ENCODE peak calls at places on chromosomes 7 and 10, in seven cellular contexts. One of them, this sample, is unnamed. For H3K4me1, the result is how much of the 10 kb centered on the place peaks cover.

GRCh38 chr10:93947055-93947454 is 46.7 kb upstream of the PLCE1 start:
- DNase-seq in stomach: no peak
- DNase-seq in suprapubic skin: no peak
- DNase-seq in H1: no peak
- DNase-seq in tibial nerve: no peak
- DNase-seq in A549: no peak
- DNase-seq in upper lobe of left lung: no peak
- DNase-seq in this sample: peak

GRCh38 chr10:123718544-123719060 is 52.4 kb downstream of the GPR26 start:
- DNase-seq in tibial nerve: no peak
- DNase-seq in upper lobe of left lung: no peak
- DNase-seq in H1: no peak
- DNase-seq in A549: no peak
- DNase-seq in stomach: no peak
- DNase-seq in suprapubic skin: no peak
- DNase-seq in this sample: no peak

GRCh38 chr10:29212597-29212996 is 76.3 kb upstream of the LYZL1 start:
- DNase-seq in H1: no peak
- DNase-seq in suprapubic skin: no peak
- DNase-seq in tibial nerve: no peak
- DNase-seq in A549: no peak
- DNase-seq in stomach: no peak
- DNase-seq in upper lobe of left lung: no peak
- DNase-seq in this sample: no peak

GRCh38 chr10:88879754-88880286 is at the start of gene STAMBPL1:
- DNase-seq in H1: no peak
- DNase-seq in suprapubic skin: peak
- DNase-seq in stomach: peak
- DNase-seq in A549: no peak
- DNase-seq in tibial nerve: peak
- DNase-seq in upper lobe of left lung: peak
- DNase-seq in this sample: peak

GRCh38 chr7:3641556-3641955 is 340.5 kb downstream of the SDK1 start:
- DNase-seq in A549: no peak
- DNase-seq in stomach: no peak
- DNase-seq in tibial nerve: no peak
- DNase-seq in upper lobe of left lung: peak
- DNase-seq in suprapubic skin: no peak
- DNase-seq in H1: no peak
- DNase-seq in this sample: no peak

GRCh38 chr7:101628522-101628921 is 574 bp downstream of the MYL10 start:
- DNase-seq in upper lobe of left lung: no peak
- DNase-seq in suprapubic skin: no peak
- DNase-seq in stomach: no peak
- DNase-seq in H1: no peak
- DNase-seq in tibial nerve: no peak
- DNase-seq in A549: no peak
- DNase-seq in this sample: no peak

GRCh38 chr10:80070068-80070467 is 8.4 kb upstream of the TMEM254 start:
- DNase-seq in suprapubic skin: no peak
- DNase-seq in upper lobe of left lung: no peak
- DNase-seq in A549: no peak
- DNase-seq in stomach: no peak
- DNase-seq in tibial nerve: no peak
- DNase-seq in H1: peak
- DNase-seq in this sample: no peak

GRCh38 chr7:48097511-48098231 is 8.6 kb downstream of the UPP1 start:
- DNase-seq in suprapubic skin: no peak
- DNase-seq in A549: no peak
- DNase-seq in stomach: no peak
- DNase-seq in upper lobe of left lung: no peak
- DNase-seq in H1: no peak
- DNase-seq in tibial nerve: no peak
- DNase-seq in this sample: no peak

GRCh38 chr10:7872041-7872442 is 53.7 kb downstream of the TAF3 start:
- DNase-seq in H1: no peak
- DNase-seq in upper lobe of left lung: no peak
- DNase-seq in stomach: no peak
- DNase-seq in tibial nerve: no peak
- DNase-seq in A549: peak
- DNase-seq in suprapubic skin: no peak
- DNase-seq in this sample: no peak

GRCh38 chr7:141511370-141512335 is 39.6 kb upstream of the AGK start:
- DNase-seq in upper lobe of left lung: peak
- DNase-seq in tibial nerve: no peak
- DNase-seq in stomach: peak
- DNase-seq in A549: no peak
- DNase-seq in H1: peak
- DNase-seq in suprapubic skin: no peak
- DNase-seq in this sample: no peak

GRCh38 chr7:141513720-141514119 is 37.5 kb upstream of the AGK start:
- DNase-seq in upper lobe of left lung: no peak
- DNase-seq in tibial nerve: no peak
- DNase-seq in suprapubic skin: no peak
- DNase-seq in H1: no peak
- DNase-seq in A549: no peak
- DNase-seq in stomach: no peak
- DNase-seq in this sample: no peak

DNA sequence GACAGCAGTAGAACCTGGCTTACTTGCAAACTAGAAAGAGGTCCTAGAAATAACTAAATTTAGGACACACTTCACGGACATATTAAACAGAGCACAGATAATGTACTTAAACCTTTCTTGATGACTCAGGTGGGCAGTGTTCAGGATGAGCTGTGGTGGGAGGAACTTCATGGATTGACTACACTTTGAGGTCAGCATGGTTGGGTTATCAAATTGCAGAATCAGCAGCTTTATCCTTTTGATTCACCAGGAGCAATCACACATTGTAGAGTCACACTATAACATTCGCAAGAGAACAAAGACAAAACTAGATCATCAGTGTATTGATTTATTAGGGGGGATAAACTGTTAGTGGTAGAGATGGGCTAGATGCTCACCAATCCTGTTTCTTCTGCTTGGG is 38.6 kb upstream of the AGK start:
- DNase-seq in stomach: no peak
- DNase-seq in suprapubic skin: no peak
- DNase-seq in H1: no peak
- DNase-seq in upper lobe of left lung: no peak
- DNase-seq in A549: no peak
- DNase-seq in tibial nerve: no peak
- DNase-seq in this sample: no peak
- H3K4me1 ChIP-seq in stomach: under half
- H3K4me1 ChIP-seq in suprapubic skin: under half
- H3K4me1 ChIP-seq in H1: under half
- H3K4me1 ChIP-seq in upper lobe of left lung: under half
- H3K4me1 ChIP-seq in A549: under half
- H3K4me1 ChIP-seq in tibial nerve: under half
- H3K4me1 ChIP-seq in this sample: under half

DNA sequence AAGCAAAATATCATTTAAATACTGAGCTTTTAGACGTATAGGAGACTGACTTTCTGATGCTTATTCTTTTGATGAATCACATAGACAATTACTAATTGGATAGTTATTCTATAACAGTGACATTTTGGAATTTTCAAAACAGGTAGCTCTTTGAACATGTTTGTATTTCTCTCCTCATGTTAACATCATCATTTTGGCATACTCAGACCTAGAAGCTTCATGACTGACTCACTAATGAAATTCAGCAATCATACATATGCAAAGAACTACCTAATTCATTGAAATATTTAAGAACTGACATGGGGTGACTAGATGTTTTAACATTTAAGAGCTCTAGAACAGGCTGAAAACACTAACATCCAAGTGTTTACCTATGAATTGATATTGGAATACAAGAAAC is 192.3 kb downstream of the VTI1A start:
- DNase-seq in tibial nerve: no peak
- DNase-seq in H1: no peak
- DNase-seq in stomach: no peak
- DNase-seq in upper lobe of left lung: no peak
- DNase-seq in A549: no peak
- DNase-seq in suprapubic skin: no peak
- DNase-seq in this sample: no peak
- TF ChIP-seq EP300 in tibial nerve: no peak
- TF ChIP-seq EP300 in H1: no peak
- TF ChIP-seq EP300 in stomach: no peak
- TF ChIP-seq EP300 in upper lobe of left lung: no peak
- TF ChIP-seq EP300 in A549: no peak
- TF ChIP-seq EP300 in suprapubic skin: no peak
- TF ChIP-seq EP300 in this sample: no peak

DNA sequence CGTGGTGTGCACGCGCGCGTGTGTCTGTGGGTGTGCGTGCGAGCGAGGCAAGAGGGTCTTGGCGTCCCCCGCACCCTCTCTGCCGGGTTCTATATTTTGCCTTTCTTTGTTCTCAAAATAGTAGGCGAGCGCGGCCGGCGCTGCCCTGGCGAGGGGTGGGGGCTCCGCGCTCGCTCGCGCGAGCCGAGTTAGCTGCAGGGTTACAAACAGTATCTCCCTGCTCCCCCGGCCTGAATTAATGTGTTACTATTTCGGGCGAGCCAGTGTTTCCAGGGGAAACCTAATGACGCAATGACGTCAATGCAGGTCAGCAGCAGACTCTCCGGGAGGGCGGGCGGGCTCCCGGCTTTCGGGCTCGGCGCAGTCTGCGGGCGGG is 73.8 kb upstream of the LEP start:
- DNase-seq in A549: peak
- DNase-seq in H1: no peak
- DNase-seq in tibial nerve: no peak
- DNase-seq in upper lobe of left lung: peak
- DNase-seq in stomach: peak
- DNase-seq in suprapubic skin: no peak
- DNase-seq in this sample: peak
- TF ChIP-seq POLR2A in A549: no peak
- TF ChIP-seq POLR2A in H1: no peak
- TF ChIP-seq POLR2A in tibial nerve: no peak
- TF ChIP-seq POLR2A in upper lobe of left lung: no peak
- TF ChIP-seq POLR2A in stomach: no peak
- TF ChIP-seq POLR2A in suprapubic skin: no peak
- TF ChIP-seq POLR2A in this sample: no peak

GRCh38 chr10:35349389-35349915 is 13.1 kb downstream of the CCNY start:
- DNase-seq in upper lobe of left lung: no peak
- DNase-seq in stomach: no peak
- DNase-seq in A549: no peak
- DNase-seq in suprapubic skin: no peak
- DNase-seq in H1: no peak
- DNase-seq in tibial nerve: no peak
- DNase-seq in this sample: no peak
- H3K4me1 ChIP-seq in upper lobe of left lung: half or more
- H3K4me1 ChIP-seq in stomach: half or more
- H3K4me1 ChIP-seq in A549: under half
- H3K4me1 ChIP-seq in suprapubic skin: under half
- H3K4me1 ChIP-seq in H1: under half
- H3K4me1 ChIP-seq in tibial nerve: under half
- H3K4me1 ChIP-seq in this sample: under half

DNA sequence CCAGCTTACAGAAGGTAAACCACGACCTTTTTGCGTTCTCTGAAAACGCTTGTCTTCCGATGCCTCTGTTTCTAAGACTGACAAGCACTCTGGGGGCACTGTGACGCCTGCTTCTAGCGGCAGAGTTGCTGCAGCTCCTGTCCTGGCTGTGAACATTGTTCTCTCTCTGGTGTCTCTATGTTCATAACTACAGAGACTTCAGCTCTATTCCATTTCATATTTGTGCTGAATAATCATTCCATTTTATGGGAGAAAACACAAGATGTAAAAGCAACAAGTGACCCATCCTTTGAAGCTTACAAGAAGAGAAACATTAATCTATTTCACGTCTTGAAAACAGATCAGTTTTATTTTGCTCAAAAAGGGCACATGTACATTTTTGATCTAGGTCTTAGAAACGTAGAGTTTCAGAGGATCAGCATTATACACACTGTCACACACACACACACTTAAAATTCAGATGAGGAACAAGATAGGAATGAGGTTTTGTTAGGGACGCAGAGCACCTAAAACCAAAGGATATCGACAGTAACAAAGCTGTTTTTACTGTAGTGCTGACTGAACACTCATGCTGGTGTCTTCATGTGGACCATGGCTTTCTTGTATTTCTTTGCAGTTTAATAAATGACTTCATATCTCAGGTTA is 3.0 kb downstream of the IKZF1 start:
- DNase-seq in stomach: no peak
- DNase-seq in H1: no peak
- DNase-seq in upper lobe of left lung: no peak
- DNase-seq in tibial nerve: no peak
- DNase-seq in A549: no peak
- DNase-seq in suprapubic skin: no peak
- DNase-seq in this sample: no peak
- TF ChIP-seq EP300 in stomach: no peak
- TF ChIP-seq EP300 in H1: no peak
- TF ChIP-seq EP300 in upper lobe of left lung: no peak
- TF ChIP-seq EP300 in tibial nerve: no peak
- TF ChIP-seq EP300 in A549: no peak
- TF ChIP-seq EP300 in suprapubic skin: no peak
- TF ChIP-seq EP300 in this sample: no peak

This sample was measured in ovary.